ENCODE peak calls at places on chromosome 10, in nine cellular contexts. T, Q, G, K, F, P, D, H and S are unnamed samples.
A peak's percentile ranks its signal among the peaks of the same experiment; 100 is the strongest.

GRCh38 chr10:132257907-132258306 is 49.8 kb downstream of the STK32C start:
- DNase-seq in K (no peak), P (no peak), T (no peak), G (no peak), D (no peak), H (no peak), F (no peak), Q (no peak), S (no peak)

GRCh38 chr10:94066411-94066810 is 72.7 kb downstream of the PLCE1 start:
- DNase-seq in D (peak; percentile 66), F (no peak), P (no peak), Q (peak; percentile 60), T (no peak), G (peak; percentile 65), H (no peak), K (no peak), S (peak; percentile 9)

GRCh38 chr10:4270116-4270515 is 485.1 kb upstream of the KLF6 start:
- DNase-seq in G (peak; percentile 71), H (no peak), Q (peak; percentile 91), P (no peak), F (no peak), D (peak; percentile 85), T (no peak), K (no peak), S (no peak)

GRCh38 chr10:120432209-120432608 is 24.8 kb upstream of the PLPP4 start:
- DNase-seq in T (no peak), G (no peak), K (no peak), P (no peak), F (no peak), D (peak; percentile 13), Q (no peak), H (no peak), S (no peak)

GRCh38 chr10:79299397-79300370 is 47.6 kb upstream of the PPIF start:
- DNase-seq in G (peak; percentile 91), T (no peak), D (peak; percentile 89), K (no peak), Q (peak; percentile 97), H (no peak), F (no peak), P (no peak), S (no peak)

GRCh38 chr10:123506455-123506854 is 159.7 kb upstream of the GPR26 start:
- DNase-seq in P (no peak), F (no peak), K (no peak), Q (no peak), G (no peak), T (no peak), D (no peak), H (no peak), S (no peak)

GRCh38 chr10:77131214-77131613 is 506.4 kb downstream of the KCNMA1 start:
- DNase-seq in Q (peak; percentile 14), H (no peak), F (no peak), T (no peak), D (no peak), P (no peak), K (no peak), G (peak; percentile 67), S (no peak)

GRCh38 chr10:6154566-6154965 is 48.2 kb upstream of the PFKFB3 start:
- DNase-seq in G (no peak), F (no peak), T (no peak), D (no peak), Q (no peak), H (no peak), K (no peak), P (no peak), S (no peak)

GRCh38 chr10:659710-660141 is 29.7 kb downstream of the DIP2C start:
- DNase-seq in Q (peak; percentile 88), F (no peak), T (no peak), K (no peak), P (no peak), G (peak; percentile 72), D (peak; percentile 64), H (no peak), S (no peak)

GRCh38 chr10:103652599-103653281 is 159.2 kb downstream of the NEURL1 start:
- DNase-seq in D (no peak), K (no peak), G (no peak), P (peak; percentile 76), Q (peak; percentile 44), H (no peak), T (no peak), F (no peak), S (no peak)

GRCh38 chr10:103912759-103913158 is 5.2 kb downstream of the STN1 start:
- DNase-seq in K (no peak), Q (no peak), F (no peak), H (no peak), P (no peak), D (no peak), G (no peak), T (no peak), S (no peak)

GRCh38 chr10:71860243-71861029 is 9.4 kb upstream of the PSAP start:
- DNase-seq in F (peak; percentile 94), D (peak; percentile 100), T (peak; percentile 22), P (peak; percentile 83), G (peak; percentile 100), K (peak; percentile 94), H (peak; percentile 85), Q (peak; percentile 100), S (no peak)

GRCh38 chr10:24944512-24945255 is 7.7 kb downstream of the PRTFDC1 start:
- DNase-seq in D (peak; percentile 81), T (no peak), Q (peak; percentile 70), F (peak; percentile 79), K (no peak), P (peak; percentile 69), H (no peak), G (peak; percentile 70), S (no peak)

GRCh38 chr10:119575506-119575905 is 21.3 kb downstream of the TIAL1 start:
- DNase-seq in H (no peak), K (no peak), P (no peak), G (peak; percentile 39), T (peak; percentile 71), D (peak; percentile 37), Q (peak; percentile 34), F (no peak), S (peak; percentile 70)

GRCh38 chr10:78856421-78856820 is 212.3 kb upstream of the ZMIZ1 start:
- DNase-seq in G (peak; percentile 44), K (no peak), T (no peak), Q (no peak), D (peak; percentile 25), H (no peak), P (no peak), F (no peak), S (no peak)

DNA sequence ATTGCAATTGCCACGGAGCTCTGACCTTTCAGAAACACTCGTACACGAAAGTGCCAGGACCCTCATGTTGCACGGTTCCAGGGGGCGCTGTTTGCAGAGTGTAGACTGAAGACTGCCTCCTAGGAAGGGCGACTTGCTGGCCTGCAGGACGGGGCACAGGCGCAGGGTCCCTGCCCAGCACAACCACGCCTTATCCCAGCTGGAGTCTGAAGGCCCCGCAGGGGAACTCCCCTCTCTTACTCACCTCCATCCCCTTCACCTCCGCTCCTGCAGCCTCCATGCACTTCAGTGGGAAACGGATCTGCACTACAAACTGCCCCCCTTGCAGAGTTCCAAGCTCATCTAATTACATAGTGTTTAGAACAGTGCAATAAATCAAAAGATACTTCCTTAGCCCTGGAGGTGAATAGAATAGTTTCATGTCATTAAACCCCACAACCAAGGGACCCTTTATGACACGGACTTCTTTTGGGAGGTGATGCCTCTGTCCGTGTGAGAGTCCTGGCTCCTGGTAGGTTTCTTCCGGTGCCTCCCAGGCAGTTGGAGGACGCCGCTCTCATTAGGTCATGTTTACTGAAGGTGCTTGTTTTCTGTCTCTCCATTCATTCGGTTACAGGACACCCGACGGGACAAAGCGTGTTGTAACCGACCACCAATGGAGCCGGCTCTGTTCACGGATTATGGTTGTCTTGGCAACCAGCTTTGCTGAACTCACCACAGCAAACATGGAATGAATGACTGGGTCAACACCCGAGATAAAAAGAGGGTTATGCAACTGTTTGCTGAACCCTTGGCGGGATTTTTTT is 262.2 kb downstream of the BAMBI start:
- DNase-seq in G (peak; percentile 77), K (peak; percentile 56), P (peak; percentile 23), H (peak; percentile 74), F (no peak), T (no peak), Q (peak; percentile 33), D (peak; percentile 90), S (no peak)
- H3K4me3 ChIP-seq in G (no peak overlapping the region), K (no peak overlapping the region), P (no peak overlapping the region), H (no peak overlapping the region), F (no peak overlapping the region), T (no peak overlapping the region), Q (no peak overlapping the region), D (no peak overlapping the region), S (no peak overlapping the region)

GRCh38 chr10:13704969-13705368 is 118.2 kb downstream of the PRPF18 start:
- DNase-seq in G (no peak), P (no peak), K (no peak), T (no peak), H (no peak), Q (no peak), F (no peak), D (no peak), S (no peak)
- H3K4me3 ChIP-seq in G (peak overlapping the region; percentile 76), P (no peak overlapping the region), K (no peak overlapping the region), T (no peak overlapping the region), H (peak overlapping the region; percentile 16), Q (no peak overlapping the region), F (no peak overlapping the region), D (peak overlapping the region; percentile 73), S (no peak overlapping the region)

DNA sequence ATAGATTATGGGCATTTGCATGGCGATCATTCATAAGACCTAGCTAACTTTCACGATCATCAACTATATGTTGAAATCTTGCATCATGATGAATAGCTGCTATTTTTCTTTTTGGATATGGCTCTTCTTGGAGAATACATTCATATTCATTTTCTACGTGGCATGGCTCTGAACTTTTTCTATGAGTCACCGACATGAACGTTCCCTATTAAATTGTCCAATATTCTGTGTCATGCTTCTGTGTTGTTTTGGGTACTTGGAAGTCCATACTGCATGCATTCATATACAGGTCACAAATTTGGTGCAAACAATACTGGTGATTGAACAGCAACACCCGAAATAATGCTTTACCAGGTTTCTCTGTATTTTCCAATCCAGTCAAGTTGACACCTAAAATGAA is 37.9 kb upstream of the ANKRD1 start:
- DNase-seq in D (no peak), F (no peak), G (peak; percentile 31), Q (no peak), K (no peak), P (no peak), H (no peak), T (no peak), S (no peak)
- H3K4me3 ChIP-seq in D (no peak overlapping the region), F (no peak overlapping the region), G (no peak overlapping the region), Q (no peak overlapping the region), K (no peak overlapping the region), P (no peak overlapping the region), H (no peak overlapping the region), T (no peak overlapping the region), S (no peak overlapping the region)

GRCh38 chr10:11430421-11431275 is 180.8 kb downstream of the USP6NL start:
- DNase-seq in P (no peak), F (no peak), K (no peak), T (no peak), D (no peak), H (no peak), Q (no peak), G (no peak), S (no peak)

GRCh38 chr10:11434323-11434722 is 177.1 kb downstream of the USP6NL start:
- DNase-seq in G (no peak), K (no peak), F (no peak), T (no peak), H (no peak), D (no peak), P (no peak), Q (no peak), S (no peak)

GRCh38 chr10:11435621-11436020 is 175.8 kb downstream of the USP6NL start:
- DNase-seq in G (no peak), P (no peak), D (no peak), Q (no peak), H (no peak), T (no peak), K (no peak), F (no peak), S (no peak)

GRCh38 chr10:11437391-11438241 is 173.8 kb downstream of the USP6NL start:
- DNase-seq in D (no peak), G (no peak), Q (no peak), T (no peak), K (no peak), P (no peak), H (no peak), F (no peak), S (no peak)

GRCh38 chr10:11433657-11434056 is 177.8 kb downstream of the USP6NL start:
- DNase-seq in K (no peak), H (no peak), P (no peak), T (no peak), G (no peak), F (no peak), D (no peak), Q (no peak), S (no peak)
- H3K4me3 ChIP-seq in K (no peak overlapping the region), H (no peak overlapping the region), P (no peak overlapping the region), T (no peak overlapping the region), G (no peak overlapping the region), F (no peak overlapping the region), D (no peak overlapping the region), Q (no peak overlapping the region), S (no peak overlapping the region)